ENCODE peak calls at places on chromosomes 2 and 18, in ten cellular contexts. P is colonic mucosa, T is endothelial cell of umbilical vein, V is LNCaP clone FGC, W is fibroblast of pulmonary artery, B is AG04449, A is fibroblast of the aortic adventitia, C is right atrium auricular region, F is retinal pigment epithelial cell, G is hepatocyte. D is an unnamed sample.

GRCh38 chr2:61807036-61807757 is 46.7 kb downstream of the FAM161A start:
- DNase-seq in C (no peak), F (no peak), G (no peak), A (no peak), V (no peak), P (no peak), B (no peak), T (no peak), W (no peak), D (no peak)

GRCh38 chr2:218995972-218996644 is 2.9 kb upstream of the CRYBA2 start:
- DNase-seq in B (no peak), W (peak), V (no peak), A (peak), P (peak), G (peak), C (peak), T (peak), F (peak), D (peak)

GRCh38 chr2:238117199-238118154 is 17.3 kb downstream of the ESPNL start:
- DNase-seq in T (no peak), A (no peak), V (no peak), P (no peak), W (no peak), G (no peak), F (no peak), B (no peak), C (no peak), D (no peak)

GRCh38 chr18:11937874-11938478 is 29.9 kb upstream of the MPPE1 start:
- DNase-seq in F (no peak), G (peak), A (peak), C (peak), W (peak), T (peak), P (peak), V (peak), B (no peak), D (peak)

GRCh38 chr2:3241971-3242746 is 135.5 kb downstream of the EIPR1 start:
- DNase-seq in P (no peak), G (no peak), F (no peak), V (no peak), B (no peak), A (no peak), C (no peak), W (no peak), T (no peak), D (no peak)

GRCh38 chr2:241776336-241777166 is at the start of gene GAL3ST2:
- DNase-seq in T (no peak), G (no peak), A (no peak), C (no peak), W (no peak), B (no peak), F (no peak), V (no peak), P (peak), D (no peak)

GRCh38 chr2:235766206-235766794 is 272.5 kb downstream of the AGAP1 start:
- DNase-seq in G (peak), T (peak), W (peak), P (peak), A (peak), F (peak), V (peak), B (no peak), C (peak), D (peak)

GRCh38 chr2:85802337-85803103 is 48.7 kb downstream of the ATOH8 start:
- DNase-seq in W (no peak), P (no peak), F (no peak), V (no peak), T (no peak), B (no peak), G (no peak), C (peak), A (no peak), D (peak)

GRCh38 chr2:122136071-122136470 is 380.6 kb downstream of the TSN start:
- DNase-seq in T (no peak), F (no peak), P (no peak), C (no peak), V (no peak), W (peak), G (no peak), B (no peak), A (no peak), D (peak)

GRCh38 chr2:149039213-149039724 is 770 bp downstream of the LYPD6B start:
- DNase-seq in T (no peak), B (no peak), A (no peak), P (no peak), W (no peak), G (no peak), F (no peak), C (no peak), V (no peak), D (no peak)

GRCh38 chr2:40315684-40316083 is 136.2 kb downstream of the SLC8A1 start:
- DNase-seq in A (peak), P (no peak), W (peak), B (no peak), C (no peak), G (no peak), V (no peak), F (peak), T (peak), D (no peak)

GRCh38 chr2:10911291-10912075 is at the start of gene KCNF1:
- DNase-seq in F (peak), B (no peak), V (no peak), W (peak), G (peak), A (peak), T (peak), P (peak), C (no peak), D (peak)
- TF ChIP-seq CTCF in F (peak), B (peak), V (peak), W (peak), G (peak), A (peak), T (peak), P (no peak), C (no peak), D (peak)

DNA sequence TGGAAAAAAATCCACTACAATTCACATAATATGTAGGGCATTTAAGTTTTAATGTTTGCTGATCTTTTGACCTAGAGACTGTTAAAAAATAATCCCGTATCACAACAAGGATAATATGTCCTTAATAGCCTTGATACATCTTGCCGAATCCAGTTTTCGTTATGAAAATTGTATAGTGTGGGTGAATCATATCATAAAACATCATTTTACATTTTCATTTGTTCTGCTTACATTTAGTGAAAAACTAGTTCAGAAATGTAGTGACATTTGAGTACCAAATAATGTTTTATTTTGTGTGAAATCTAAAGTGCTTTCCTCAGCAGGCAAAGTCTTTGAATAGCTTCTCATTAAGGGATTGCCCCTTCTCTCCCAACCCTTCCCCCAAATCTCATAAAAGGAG is 1.9 kb downstream of the AFTPH start:
- DNase-seq in A (no peak), P (no peak), C (no peak), V (no peak), T (no peak), B (no peak), W (no peak), F (no peak), G (no peak), D (no peak)
- H3K4me3 ChIP-seq in A (peak), P (peak), C (no peak), V (peak), T (no peak), B (no peak), W (no peak), F (no peak), G (peak), D (peak)

GRCh38 chr2:224613543-224614317 is 28.6 kb upstream of the CUL3 start:
- DNase-seq in B (no peak), F (no peak), W (no peak), V (no peak), G (no peak), C (no peak), P (no peak), T (no peak), A (no peak), D (no peak)

GRCh38 chr2:224612581-224612980 is 27.4 kb upstream of the CUL3 start:
- DNase-seq in V (no peak), B (no peak), C (no peak), A (no peak), G (no peak), T (no peak), W (no peak), F (no peak), P (no peak), D (no peak)

GRCh38 chr2:224608104-224608503 is 22.9 kb upstream of the CUL3 start:
- DNase-seq in B (no peak), V (peak), T (no peak), P (peak), W (no peak), F (no peak), G (no peak), A (no peak), C (no peak), D (no peak)

GRCh38 chr2:224611938-224612337 is 26.8 kb upstream of the CUL3 start:
- DNase-seq in P (no peak), G (no peak), A (no peak), T (no peak), V (no peak), C (no peak), F (no peak), B (no peak), W (no peak), D (no peak)
- TF ChIP-seq CTCF in P (no peak), G (no peak), A (no peak), T (no peak), V (peak), C (no peak), F (no peak), B (no peak), W (no peak), D (peak)

GRCh38 chr2:130911482-130911881 is 74.8 kb downstream of the ARHGEF4 start:
- DNase-seq in C (no peak), B (no peak), W (no peak), T (no peak), A (no peak), G (no peak), F (no peak), P (no peak), V (no peak), D (no peak)
- H3K4me3 ChIP-seq in C (no peak), B (no peak), W (no peak), T (no peak), A (no peak), G (no peak), F (no peak), P (no peak), V (no peak), D (no peak)

GRCh38 chr18:76689646-76690264 is 132.6 kb upstream of the ZNF236 start:
- DNase-seq in F (no peak), G (no peak), T (no peak), C (no peak), A (no peak), V (no peak), B (no peak), W (no peak), P (no peak), D (no peak)
- TF ChIP-seq CTCF in F (no peak), G (no peak), T (no peak), C (no peak), A (no peak), V (peak), B (no peak), W (no peak), P (no peak), D (no peak)